ENCODE peak calls at places on chromosome 14, in five cellular contexts. W, N, I, D and M are unnamed samples.

GRCh38 chr14:104712881-104713734 is 10.9 kb upstream of the ADSS1 start:
- DNase-seq in W (no peak), N (no peak), I (no peak), D (no peak), M (no peak)

GRCh38 chr14:91127411-91127810 is 13.5 kb downstream of the DGLUCY start:
- DNase-seq in W (no peak), N (no peak), I (no peak), D (no peak), M (no peak)

GRCh38 chr14:21255385-21256101 is 13.7 kb downstream of the HNRNPC start:
- DNase-seq in W (no peak), N (peak), I (peak), D (no peak), M (no peak)

GRCh38 chr14:99035268-99035667 is 236.7 kb downstream of the BCL11B start:
- DNase-seq in W (no peak), N (peak), I (no peak), D (no peak), M (no peak)

GRCh38 chr14:60327447-60328331 is 78.7 kb downstream of the PPM1A start:
- DNase-seq in W (no peak), N (peak), I (peak), D (peak), M (no peak)

GRCh38 chr14:78088941-78089340 is 81.2 kb upstream of the NRXN3 start:
- DNase-seq in W (no peak), N (no peak), I (no peak), D (no peak), M (no peak)

GRCh38 chr14:105203057-105203494 is 22.0 kb upstream of the NUDT14 start:
- DNase-seq in W (peak), N (peak), I (peak), D (peak), M (no peak)

GRCh38 chr14:64683264-64683663 is 21.0 kb upstream of the PLEKHG3 start:
- DNase-seq in W (no peak), N (no peak), I (no peak), D (no peak), M (no peak)

GRCh38 chr14:77099425-77100167 is 1.5 kb downstream of the CIPC start:
- DNase-seq in W (peak), N (peak), I (peak), D (no peak), M (peak)

GRCh38 chr14:71534506-71534905 is 397.7 kb upstream of the RGS6 start:
- DNase-seq in W (no peak), N (no peak), I (no peak), D (no peak), M (no peak)

GRCh38 chr14:97978336-97978735 is 1181.2 kb downstream of the VRK1 start:
- DNase-seq in W (no peak), N (peak), I (no peak), D (peak), M (peak)

GRCh38 chr14:22466520-22466919 is 122.5 kb downstream of the DAD1 start:
- DNase-seq in W (no peak), N (peak), I (peak), D (no peak), M (no peak)

GRCh38 chr14:78335531-78335930 is 165.4 kb downstream of the NRXN3 start:
- DNase-seq in W (no peak), N (no peak), I (no peak), D (no peak), M (no peak)

GRCh38 chr14:92922883-92923743 is at the start of gene CHGA:
- DNase-seq in W (no peak), N (peak), I (peak), D (peak), M (no peak)

GRCh38 chr14:92470215-92470614 is 43.4 kb upstream of the RIN3 start:
- DNase-seq in W (no peak), N (peak), I (peak), D (no peak), M (no peak)

GRCh38 chr14:99574099-99574880 is 29.7 kb downstream of the CCDC85C start:
- DNase-seq in W (peak), N (peak), I (peak), D (peak), M (no peak)

GRCh38 chr14:31745741-31746140 is 184.5 kb downstream of the NUBPL start:
- DNase-seq in W (no peak), N (no peak), I (no peak), D (no peak), M (no peak)

GRCh38 chr14:91113829-91114078 is at the start of gene DGLUCY:
- DNase-seq in W (peak), N (peak), I (peak), D (peak), M (peak)

GRCh38 chr14:104600141-104600643 is 4.4 kb downstream of the TMEM179 start:
- DNase-seq in W (no peak), N (peak), I (no peak), D (peak), M (no peak)

GRCh38 chr14:62409909-62410308 is 635.3 kb downstream of the KCNH5 start:
- DNase-seq in W (peak), N (peak), I (peak), D (no peak), M (peak)

GRCh38 chr14:89566180-89566579 is 149.1 kb upstream of the FOXN3 start:
- DNase-seq in W (no peak), N (no peak), I (no peak), D (no peak), M (no peak)

GRCh38 chr14:97580923-97581495 is 783.8 kb downstream of the VRK1 start:
- DNase-seq in W (no peak), N (no peak), I (no peak), D (no peak), M (no peak)

GRCh38 chr14:26872510-26872909 is 274.7 kb upstream of the NOVA1 start:
- DNase-seq in W (no peak), N (peak), I (no peak), D (no peak), M (peak)

GRCh38 chr14:105617201-105617777 is 90.9 kb downstream of the TMEM121 start:
- DNase-seq in W (no peak), N (no peak), I (no peak), D (no peak), M (no peak)

GRCh38 chr14:91714805-91715204 is 17.1 kb downstream of the CATSPERB start:
- DNase-seq in W (no peak), N (no peak), I (no peak), D (no peak), M (no peak)

GRCh38 chr14:42930058-42930457 is 1323.4 kb downstream of the LRFN5 start:
- DNase-seq in W (peak), N (no peak), I (peak), D (no peak), M (peak)

GRCh38 chr14:61033024-61033423 is 52.0 kb downstream of the SLC38A6 start:
- DNase-seq in W (no peak), N (peak), I (no peak), D (peak), M (no peak)

GRCh38 chr14:23113346-23114119 is 5.5 kb downstream of the CEBPE start:
- DNase-seq in W (no peak), N (peak), I (peak), D (no peak), M (peak)

GRCh38 chr14:64698899-64699298 is 5.3 kb upstream of the PLEKHG3 start:
- DNase-seq in W (no peak), N (no peak), I (no peak), D (no peak), M (no peak)

GRCh38 chr14:99606359-99606758 is 2.4 kb upstream of the CCDC85C start:
- DNase-seq in W (no peak), N (no peak), I (no peak), D (no peak), M (no peak)

GRCh38 chr14:81953419-81953818 is 419.8 kb upstream of the SEL1L start:
- DNase-seq in W (no peak), N (no peak), I (no peak), D (no peak), M (no peak)

GRCh38 chr14:74085047-74085637 is 386 bp downstream of the LIN52 start:
- DNase-seq in W (no peak), N (peak), I (peak), D (peak), M (no peak)

GRCh38 chr14:69077841-69078240 is 75.1 kb downstream of the DCAF5 start:
- DNase-seq in W (peak), N (peak), I (peak), D (no peak), M (no peak)

GRCh38 chr14:99117671-99118045 is 154.3 kb downstream of the BCL11B start:
- DNase-seq in W (no peak), N (no peak), I (no peak), D (no peak), M (no peak)

GRCh38 chr14:68939893-68940613 is 39.0 kb downstream of the ACTN1 start:
- DNase-seq in W (peak), N (peak), I (peak), D (peak), M (peak)

GRCh38 chr14:61188936-61189808 is 92.0 kb downstream of the TMEM30B start:
- DNase-seq in W (no peak), N (peak), I (peak), D (peak), M (peak)

GRCh38 chr14:74421997-74422396 is 4.0 kb downstream of the SYNDIG1L start:
- DNase-seq in W (no peak), N (no peak), I (no peak), D (no peak), M (no peak)

GRCh38 chr14:56972948-56973347 is 162.7 kb upstream of the OTX2 start:
- DNase-seq in W (no peak), N (no peak), I (no peak), D (no peak), M (no peak)
- H3K4me3 ChIP-seq in W (no peak), N (no peak), I (no peak), D (no peak), M (no peak)

DNA sequence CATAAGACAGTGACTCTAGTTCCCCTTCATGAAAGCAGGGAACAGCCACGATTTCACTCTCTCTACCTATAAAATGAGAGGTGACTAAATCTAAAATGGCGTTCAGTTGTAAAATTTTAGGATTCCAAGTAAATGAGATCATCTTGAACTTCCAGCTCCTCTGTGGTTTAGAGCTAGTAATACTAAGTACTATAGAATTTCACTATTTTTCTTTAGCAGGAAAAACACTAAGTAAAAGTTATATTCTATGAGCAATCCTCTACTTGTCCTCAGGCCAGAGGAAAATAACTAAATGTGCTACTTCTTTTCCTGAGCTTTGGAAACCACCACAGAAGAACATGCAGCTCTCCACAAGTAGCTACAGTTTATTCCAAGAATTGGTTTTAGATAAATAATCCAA is 55.6 kb downstream of the NIN start:
- DNase-seq in W (peak), N (peak), I (peak), D (no peak), M (peak)
- H3K4me3 ChIP-seq in W (no peak), N (peak), I (no peak), D (no peak), M (no peak)

DNA sequence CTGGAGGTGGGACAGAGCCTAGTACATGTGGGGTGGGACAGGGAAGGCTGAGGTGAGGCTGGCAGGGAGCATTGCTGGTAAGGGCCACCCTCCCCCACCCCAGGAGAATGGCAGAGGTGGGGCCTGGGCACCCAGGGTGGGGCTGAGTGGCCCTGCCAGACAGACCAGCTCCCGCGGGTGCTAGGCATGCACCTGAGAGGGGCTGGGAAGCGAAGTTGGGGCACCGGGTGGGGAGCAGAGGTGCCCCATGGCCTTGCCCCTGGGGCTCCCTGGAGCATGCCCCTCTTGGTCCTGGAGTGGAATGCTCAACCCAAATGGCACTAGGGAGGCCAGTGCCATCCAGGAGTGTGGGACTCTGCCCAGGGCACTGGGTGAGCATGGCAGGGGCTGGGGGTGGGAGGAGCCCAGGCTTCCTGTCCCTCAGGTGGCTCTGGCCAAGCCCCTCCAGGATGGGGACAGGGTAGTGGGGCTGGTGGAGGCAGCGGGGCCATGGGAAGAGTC is 1.3 kb downstream of the TNFAIP2 start:
- DNase-seq in W (no peak), N (no peak), I (no peak), D (no peak), M (no peak)
- H3K4me3 ChIP-seq in W (no peak), N (peak), I (no peak), D (no peak), M (no peak)

GRCh38 chr14:54920052-54920451 is 17.4 kb upstream of the GCH1 start:
- DNase-seq in W (no peak), N (no peak), I (no peak), D (no peak), M (no peak)

GRCh38 chr14:54922598-54922997 is 20.0 kb upstream of the GCH1 start:
- DNase-seq in W (no peak), N (no peak), I (peak), D (peak), M (no peak)

GRCh38 chr14:54916061-54916460 is 13.4 kb upstream of the GCH1 start:
- DNase-seq in W (no peak), N (no peak), I (no peak), D (no peak), M (no peak)

GRCh38 chr14:54918427-54918826 is 15.8 kb upstream of the GCH1 start:
- DNase-seq in W (no peak), N (no peak), I (no peak), D (no peak), M (no peak)

DNA sequence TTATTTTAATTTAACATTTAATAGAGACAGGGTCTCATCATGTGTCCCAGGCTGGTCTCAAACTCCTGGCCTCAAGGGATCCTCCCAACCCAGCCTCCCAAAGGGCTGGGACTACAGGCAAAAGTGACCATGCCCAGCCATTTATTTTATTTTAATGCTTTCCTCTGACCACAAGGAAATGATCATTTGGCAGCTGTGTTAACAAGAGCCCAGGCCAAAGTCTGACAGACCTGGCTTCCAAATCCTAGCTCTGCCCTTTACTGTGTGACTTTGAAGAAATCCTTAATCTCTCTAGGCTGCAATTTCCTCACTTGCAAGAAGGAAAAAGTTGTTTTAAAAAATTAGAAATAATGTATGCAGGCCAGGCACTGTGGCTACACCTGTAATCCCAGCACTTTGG is 16.7 kb upstream of the GCH1 start:
- DNase-seq in W (no peak), N (no peak), I (no peak), D (no peak), M (no peak)
- H3K4me3 ChIP-seq in W (no peak), N (no peak), I (no peak), D (no peak), M (no peak)

GRCh38 chr14:50677527-50678063 is 9.5 kb upstream of the SAV1 start:
- DNase-seq in W (no peak), N (peak), I (peak), D (no peak), M (no peak)

GRCh38 chr14:50679674-50680073 is 11.6 kb upstream of the SAV1 start:
- DNase-seq in W (no peak), N (no peak), I (no peak), D (no peak), M (no peak)

GRCh38 chr14:50676814-50677516 is 8.9 kb upstream of the SAV1 start:
- DNase-seq in W (no peak), N (no peak), I (no peak), D (no peak), M (no peak)

GRCh38 chr14:50675597-50675996 is 7.5 kb upstream of the SAV1 start:
- DNase-seq in W (no peak), N (peak), I (peak), D (no peak), M (no peak)

DNA sequence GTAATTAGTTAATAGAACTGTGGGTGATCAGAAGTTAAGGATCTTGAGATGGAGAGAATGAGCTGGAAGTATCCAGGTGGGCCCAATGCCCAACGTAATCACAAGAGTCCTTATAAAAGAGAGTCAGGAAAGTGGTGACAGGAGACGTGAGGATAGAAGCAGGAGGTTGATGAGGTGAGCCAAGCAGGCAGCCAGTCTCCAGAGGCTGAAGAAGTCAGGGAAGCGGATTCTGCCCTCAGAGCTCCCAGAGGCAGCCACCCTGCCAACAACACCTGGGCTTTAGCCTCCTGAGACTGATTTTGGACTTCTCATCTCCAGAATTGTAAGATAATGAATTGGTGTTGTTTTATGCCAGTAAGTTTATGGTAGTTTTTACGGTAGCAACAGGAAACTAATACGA is 10.1 kb upstream of the SAV1 start:
- DNase-seq in W (no peak), N (peak), I (no peak), D (no peak), M (no peak)
- H3K4me3 ChIP-seq in W (no peak), N (peak), I (no peak), D (no peak), M (no peak)